ENCODE peak calls at places on chromosomes 2 and 18, in ten cellular contexts. One of them, this sample, is unnamed.
A peak's percentile ranks its signal among the peaks of the same experiment; 100 is the strongest.

GRCh38 chr18:74990563-74991081 is 218.3 kb downstream of the PTGR3 start:
- DNase-seq in HFF-Myc: no peak
- DNase-seq in osteoblast: no peak
- DNase-seq in PC-9: no peak
- DNase-seq in A673: peak; percentile 80
- DNase-seq in progenitor cell of endocrine pancreas: no peak
- DNase-seq in left ventricle myocardium inferior: no peak
- DNase-seq in choroid plexus epithelial cell: peak; percentile 66
- DNase-seq in HFFc6: no peak
- DNase-seq in AG10803: no peak
- DNase-seq in this sample: no peak

GRCh38 chr2:143452817-143453462 is 323.7 kb downstream of the ARHGAP15 start:
- DNase-seq in HFF-Myc: no peak
- DNase-seq in osteoblast: no peak
- DNase-seq in PC-9: no peak
- DNase-seq in A673: no peak
- DNase-seq in progenitor cell of endocrine pancreas: no peak
- DNase-seq in left ventricle myocardium inferior: no peak
- DNase-seq in choroid plexus epithelial cell: no peak
- DNase-seq in HFFc6: no peak
- DNase-seq in AG10803: no peak
- DNase-seq in this sample: no peak

GRCh38 chr2:240437181-240437860 is 1.9 kb downstream of the GPC1 start:
- DNase-seq in HFF-Myc: no peak
- DNase-seq in osteoblast: peak; percentile 92
- DNase-seq in PC-9: no peak
- DNase-seq in A673: no peak
- DNase-seq in progenitor cell of endocrine pancreas: no peak
- DNase-seq in left ventricle myocardium inferior: peak; percentile 13
- DNase-seq in choroid plexus epithelial cell: no peak
- DNase-seq in HFFc6: no peak
- DNase-seq in AG10803: no peak
- DNase-seq in this sample: no peak

GRCh38 chr2:70199320-70199864 is 8.6 kb upstream of the C2orf42 start:
- DNase-seq in HFF-Myc: no peak
- DNase-seq in osteoblast: peak; percentile 43
- DNase-seq in PC-9: no peak
- DNase-seq in A673: no peak
- DNase-seq in progenitor cell of endocrine pancreas: no peak
- DNase-seq in left ventricle myocardium inferior: no peak
- DNase-seq in choroid plexus epithelial cell: no peak
- DNase-seq in HFFc6: no peak
- DNase-seq in AG10803: no peak
- DNase-seq in this sample: no peak

GRCh38 chr2:231800493-231801091 is 14.3 kb downstream of the COPS7B start:
- DNase-seq in HFF-Myc: no peak
- DNase-seq in osteoblast: no peak
- DNase-seq in PC-9: no peak
- DNase-seq in A673: peak; percentile 55
- DNase-seq in progenitor cell of endocrine pancreas: peak; percentile 19
- DNase-seq in left ventricle myocardium inferior: no peak
- DNase-seq in choroid plexus epithelial cell: peak; percentile 60
- DNase-seq in HFFc6: peak; percentile 37
- DNase-seq in AG10803: peak; percentile 53
- DNase-seq in this sample: peak; percentile 55

GRCh38 chr2:217904614-217904965 is 98.2 kb downstream of the TNS1 start:
- DNase-seq in HFF-Myc: no peak
- DNase-seq in osteoblast: peak; percentile 60
- DNase-seq in PC-9: no peak
- DNase-seq in A673: no peak
- DNase-seq in progenitor cell of endocrine pancreas: no peak
- DNase-seq in left ventricle myocardium inferior: no peak
- DNase-seq in choroid plexus epithelial cell: no peak
- DNase-seq in HFFc6: no peak
- DNase-seq in AG10803: no peak
- DNase-seq in this sample: no peak

GRCh38 chr18:65983750-65984149 is 232.9 kb downstream of the CDH7 start:
- DNase-seq in HFF-Myc: no peak
- DNase-seq in osteoblast: no peak
- DNase-seq in PC-9: no peak
- DNase-seq in A673: peak; percentile 49
- DNase-seq in progenitor cell of endocrine pancreas: no peak
- DNase-seq in left ventricle myocardium inferior: no peak
- DNase-seq in choroid plexus epithelial cell: peak; percentile 3
- DNase-seq in HFFc6: no peak
- DNase-seq in AG10803: no peak
- DNase-seq in this sample: no peak

GRCh38 chr2:130835766-130836015 is 1.0 kb upstream of the ARHGEF4 start:
- DNase-seq in HFF-Myc: no peak
- DNase-seq in osteoblast: no peak
- DNase-seq in PC-9: no peak
- DNase-seq in A673: no peak
- DNase-seq in progenitor cell of endocrine pancreas: no peak
- DNase-seq in left ventricle myocardium inferior: no peak
- DNase-seq in choroid plexus epithelial cell: no peak
- DNase-seq in HFFc6: no peak
- DNase-seq in AG10803: no peak
- DNase-seq in this sample: no peak

GRCh38 chr2:176729706-176730569 is 460.7 kb downstream of the MTX2 start:
- DNase-seq in HFF-Myc: no peak
- DNase-seq in osteoblast: peak; percentile 74
- DNase-seq in PC-9: no peak
- DNase-seq in A673: no peak
- DNase-seq in progenitor cell of endocrine pancreas: no peak
- DNase-seq in left ventricle myocardium inferior: peak; percentile 23
- DNase-seq in choroid plexus epithelial cell: peak; percentile 71
- DNase-seq in HFFc6: peak; percentile 18
- DNase-seq in AG10803: peak; percentile 83
- DNase-seq in this sample: no peak

GRCh38 chr2:39379643-39380524 is 57.2 kb downstream of the MAP4K3 start:
- DNase-seq in HFF-Myc: peak; percentile 41
- DNase-seq in osteoblast: no peak
- DNase-seq in PC-9: peak; percentile 50
- DNase-seq in A673: peak; percentile 63
- DNase-seq in progenitor cell of endocrine pancreas: no peak
- DNase-seq in left ventricle myocardium inferior: no peak
- DNase-seq in choroid plexus epithelial cell: peak; percentile 87
- DNase-seq in HFFc6: peak; percentile 62
- DNase-seq in AG10803: peak; percentile 70
- DNase-seq in this sample: no peak

GRCh38 chr2:47076586-47077441 is 78.3 kb downstream of the STPG4 start:
- DNase-seq in HFF-Myc: peak; percentile 84
- DNase-seq in osteoblast: peak; percentile 100
- DNase-seq in PC-9: peak; percentile 99
- DNase-seq in A673: peak; percentile 22
- DNase-seq in progenitor cell of endocrine pancreas: no peak
- DNase-seq in left ventricle myocardium inferior: no peak
- DNase-seq in choroid plexus epithelial cell: peak; percentile 95
- DNase-seq in HFFc6: peak; percentile 96
- DNase-seq in AG10803: peak; percentile 99
- DNase-seq in this sample: no peak

GRCh38 chr2:39875182-39875913 is 96.3 kb upstream of the THUMPD2 start:
- DNase-seq in HFF-Myc: no peak
- DNase-seq in osteoblast: peak; percentile 91
- DNase-seq in PC-9: peak; percentile 76
- DNase-seq in A673: peak; percentile 50
- DNase-seq in progenitor cell of endocrine pancreas: no peak
- DNase-seq in left ventricle myocardium inferior: peak; percentile 26
- DNase-seq in choroid plexus epithelial cell: peak; percentile 73
- DNase-seq in HFFc6: peak; percentile 90
- DNase-seq in AG10803: peak; percentile 94
- DNase-seq in this sample: no peak

GRCh38 chr2:217901826-217902225 is 101.0 kb downstream of the TNS1 start:
- DNase-seq in HFF-Myc: no peak
- DNase-seq in osteoblast: peak; percentile 98
- DNase-seq in PC-9: no peak
- DNase-seq in A673: no peak
- DNase-seq in progenitor cell of endocrine pancreas: no peak
- DNase-seq in left ventricle myocardium inferior: peak; percentile 40
- DNase-seq in choroid plexus epithelial cell: peak; percentile 63
- DNase-seq in HFFc6: peak; percentile 55
- DNase-seq in AG10803: peak; percentile 76
- DNase-seq in this sample: no peak

GRCh38 chr18:3262234-3263171 is 570 bp downstream of the MYL12B start:
- DNase-seq in HFF-Myc: no peak
- DNase-seq in osteoblast: no peak
- DNase-seq in PC-9: no peak
- DNase-seq in A673: no peak
- DNase-seq in progenitor cell of endocrine pancreas: no peak
- DNase-seq in left ventricle myocardium inferior: no peak
- DNase-seq in choroid plexus epithelial cell: no peak
- DNase-seq in HFFc6: no peak
- DNase-seq in AG10803: peak; percentile 51
- DNase-seq in this sample: no peak

GRCh38 chr2:197279997-197280756 is 30.4 kb downstream of the ANKRD44 start:
- DNase-seq in HFF-Myc: peak; percentile 84
- DNase-seq in osteoblast: no peak
- DNase-seq in PC-9: no peak
- DNase-seq in A673: no peak
- DNase-seq in progenitor cell of endocrine pancreas: no peak
- DNase-seq in left ventricle myocardium inferior: no peak
- DNase-seq in choroid plexus epithelial cell: peak; percentile 16
- DNase-seq in HFFc6: no peak
- DNase-seq in AG10803: peak; percentile 72
- DNase-seq in this sample: no peak

DNA sequence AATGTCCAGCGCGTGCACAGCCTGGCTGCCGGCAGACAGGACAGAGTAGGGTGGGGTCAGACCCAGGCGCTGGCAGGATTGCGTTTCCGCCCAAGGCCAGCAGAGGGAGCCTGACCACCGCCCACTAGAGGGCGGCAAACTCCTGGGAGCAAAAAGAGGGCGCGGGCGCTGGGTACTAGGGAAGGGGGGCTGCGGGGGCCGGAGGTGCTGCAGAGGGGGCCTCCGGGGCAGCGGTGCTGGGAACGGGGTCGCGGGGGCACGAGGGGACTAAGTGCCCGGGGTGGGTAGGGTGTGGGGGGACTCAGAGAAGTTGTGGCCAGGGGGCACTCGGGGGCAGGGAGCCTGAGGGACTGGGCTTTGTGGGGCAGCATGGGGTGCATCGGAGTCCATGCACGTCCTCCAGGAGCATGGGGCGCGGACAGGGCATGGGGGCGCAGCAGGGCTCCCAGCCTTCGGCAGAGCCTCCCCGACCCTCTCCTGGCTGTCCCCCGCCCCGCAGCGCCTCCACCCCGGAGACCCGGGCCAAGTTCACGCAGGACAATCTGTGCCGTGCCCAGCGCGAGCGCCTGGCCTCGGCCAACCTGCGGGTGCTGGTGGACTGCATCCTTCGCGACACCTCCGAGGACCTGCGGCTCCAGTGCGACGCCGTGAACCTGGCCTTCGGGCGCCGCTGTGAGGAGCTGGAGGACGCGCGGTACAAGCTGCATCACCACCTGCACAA is 3.2 kb downstream of the TEKT4 start:
- DNase-seq in HFF-Myc: no peak
- DNase-seq in osteoblast: peak; percentile 98
- DNase-seq in PC-9: no peak
- DNase-seq in A673: peak; percentile 59
- DNase-seq in progenitor cell of endocrine pancreas: peak; percentile 74
- DNase-seq in left ventricle myocardium inferior: peak; percentile 25
- DNase-seq in choroid plexus epithelial cell: peak; percentile 12
- DNase-seq in HFFc6: no peak
- DNase-seq in AG10803: peak; percentile 23
- DNase-seq in this sample: peak; percentile 71
- TF ChIP-seq CTCF in HFF-Myc: peak; percentile 95
- TF ChIP-seq CTCF in osteoblast: peak; percentile 75
- TF ChIP-seq CTCF in PC-9: peak; percentile 98
- TF ChIP-seq CTCF in A673: peak; percentile 99
- TF ChIP-seq CTCF in progenitor cell of endocrine pancreas: peak; percentile 81
- TF ChIP-seq CTCF in left ventricle myocardium inferior: peak; percentile 64
- TF ChIP-seq CTCF in choroid plexus epithelial cell: peak; percentile 68
- TF ChIP-seq CTCF in HFFc6: peak; percentile 86
- TF ChIP-seq CTCF in AG10803: peak; percentile 74
- TF ChIP-seq CTCF in this sample: peak; percentile 69

DNA sequence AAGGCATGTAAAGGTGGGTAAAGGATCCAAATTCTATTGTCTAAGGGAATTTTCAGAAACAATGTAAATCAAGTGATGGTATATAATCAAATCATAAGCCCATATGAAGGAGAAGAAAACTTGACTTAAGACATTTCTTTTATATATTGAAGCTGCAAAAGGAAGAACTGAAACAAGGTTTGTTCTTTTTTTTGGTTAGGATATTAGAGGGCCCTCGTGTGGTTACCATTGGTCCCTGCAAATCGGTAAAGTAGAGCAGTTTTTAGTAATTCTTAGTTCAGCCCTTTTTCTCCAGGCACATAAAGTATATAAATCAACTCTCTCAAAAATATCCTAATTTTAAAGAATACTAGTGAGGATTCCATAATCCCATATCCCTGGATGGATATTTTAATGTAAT is 105.6 kb upstream of the STK17B start:
- DNase-seq in HFF-Myc: no peak
- DNase-seq in osteoblast: no peak
- DNase-seq in PC-9: no peak
- DNase-seq in A673: peak; percentile 59
- DNase-seq in progenitor cell of endocrine pancreas: no peak
- DNase-seq in left ventricle myocardium inferior: no peak
- DNase-seq in choroid plexus epithelial cell: peak; percentile 79
- DNase-seq in HFFc6: peak; percentile 19
- DNase-seq in AG10803: no peak
- DNase-seq in this sample: no peak
- TF ChIP-seq CTCF in HFF-Myc: peak; percentile 56
- TF ChIP-seq CTCF in osteoblast: peak; percentile 66
- TF ChIP-seq CTCF in PC-9: peak; percentile 68
- TF ChIP-seq CTCF in A673: peak; percentile 77
- TF ChIP-seq CTCF in progenitor cell of endocrine pancreas: peak; percentile 52
- TF ChIP-seq CTCF in left ventricle myocardium inferior: peak; percentile 61
- TF ChIP-seq CTCF in choroid plexus epithelial cell: peak; percentile 76
- TF ChIP-seq CTCF in HFFc6: peak; percentile 83
- TF ChIP-seq CTCF in AG10803: peak; percentile 67
- TF ChIP-seq CTCF in this sample: peak; percentile 67

GRCh38 chr2:80429251-80429650 is 124.7 kb upstream of the LRRTM1 start:
- DNase-seq in HFF-Myc: no peak
- DNase-seq in osteoblast: no peak
- DNase-seq in PC-9: no peak
- DNase-seq in A673: no peak
- DNase-seq in progenitor cell of endocrine pancreas: no peak
- DNase-seq in left ventricle myocardium inferior: no peak
- DNase-seq in choroid plexus epithelial cell: no peak
- DNase-seq in HFFc6: no peak
- DNase-seq in AG10803: no peak
- DNase-seq in this sample: no peak
- TF ChIP-seq CTCF in HFF-Myc: no peak
- TF ChIP-seq CTCF in osteoblast: no peak
- TF ChIP-seq CTCF in PC-9: no peak
- TF ChIP-seq CTCF in A673: no peak
- TF ChIP-seq CTCF in progenitor cell of endocrine pancreas: no peak
- TF ChIP-seq CTCF in left ventricle myocardium inferior: peak; percentile 12
- TF ChIP-seq CTCF in choroid plexus epithelial cell: no peak
- TF ChIP-seq CTCF in HFFc6: no peak
- TF ChIP-seq CTCF in AG10803: no peak
- TF ChIP-seq CTCF in this sample: no peak

DNA sequence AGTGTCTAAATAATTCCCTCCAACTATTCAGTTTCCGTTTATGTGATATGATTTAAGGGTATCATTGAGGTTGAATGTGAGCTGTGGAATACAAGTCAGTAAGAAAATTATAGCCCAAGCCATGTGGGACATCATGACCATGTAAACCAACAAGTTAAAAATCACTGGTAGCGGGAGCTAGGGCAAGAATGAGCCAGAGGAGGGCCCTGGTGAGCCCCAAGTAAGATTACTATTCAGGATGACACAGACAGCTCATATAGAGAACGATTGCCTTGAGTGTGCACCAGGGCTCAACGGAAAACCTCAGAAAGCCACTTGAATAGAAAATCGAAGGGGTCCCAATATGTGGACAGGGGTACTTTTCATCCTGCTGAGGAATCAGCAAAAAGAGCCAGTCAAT is 87.8 kb upstream of the RBMS1 start:
- DNase-seq in HFF-Myc: no peak
- DNase-seq in osteoblast: no peak
- DNase-seq in PC-9: no peak
- DNase-seq in A673: peak; percentile 49
- DNase-seq in progenitor cell of endocrine pancreas: no peak
- DNase-seq in left ventricle myocardium inferior: no peak
- DNase-seq in choroid plexus epithelial cell: peak; percentile 27
- DNase-seq in HFFc6: no peak
- DNase-seq in AG10803: no peak
- DNase-seq in this sample: no peak
- TF ChIP-seq CTCF in HFF-Myc: no peak
- TF ChIP-seq CTCF in osteoblast: peak; percentile 40
- TF ChIP-seq CTCF in PC-9: no peak
- TF ChIP-seq CTCF in A673: peak; percentile 51
- TF ChIP-seq CTCF in progenitor cell of endocrine pancreas: no peak
- TF ChIP-seq CTCF in left ventricle myocardium inferior: no peak
- TF ChIP-seq CTCF in choroid plexus epithelial cell: peak; percentile 32
- TF ChIP-seq CTCF in HFFc6: no peak
- TF ChIP-seq CTCF in AG10803: no peak
- TF ChIP-seq CTCF in this sample: no peak

This sample was measured in neural crest cell.